ENCODE peak calls at places on chromosomes 12 and 14, in ten cellular contexts. One of them, this sample, is unnamed.

GRCh38 chr14:94615823-94616570 is 3.8 kb downstream of the SERPINA3 start:
- DNase-seq in GM13976: no peak
- DNase-seq in A549: no peak
- DNase-seq in mucosa of descending colon: no peak
- DNase-seq in psoas muscle: no peak
- DNase-seq in astrocyte of the spinal cord: no peak
- DNase-seq in glutamatergic neuron: no peak
- DNase-seq in left ventricle myocardium inferior: no peak
- DNase-seq in esophagus squamous epithelium: no peak
- DNase-seq in tibial nerve: no peak
- DNase-seq in this sample: no peak

GRCh38 chr12:108567974-108568652 is 5.7 kb downstream of the ISCU start:
- DNase-seq in GM13976: no peak
- DNase-seq in A549: no peak
- DNase-seq in mucosa of descending colon: no peak
- DNase-seq in psoas muscle: no peak
- DNase-seq in astrocyte of the spinal cord: peak; percentile 36
- DNase-seq in glutamatergic neuron: no peak
- DNase-seq in left ventricle myocardium inferior: no peak
- DNase-seq in esophagus squamous epithelium: no peak
- DNase-seq in tibial nerve: no peak
- DNase-seq in this sample: no peak

GRCh38 chr12:47316609-47317049 is 236.9 kb upstream of the AMIGO2 start:
- DNase-seq in GM13976: no peak
- DNase-seq in A549: no peak
- DNase-seq in mucosa of descending colon: no peak
- DNase-seq in psoas muscle: no peak
- DNase-seq in astrocyte of the spinal cord: no peak
- DNase-seq in glutamatergic neuron: no peak
- DNase-seq in left ventricle myocardium inferior: no peak
- DNase-seq in esophagus squamous epithelium: no peak
- DNase-seq in tibial nerve: no peak
- DNase-seq in this sample: no peak

GRCh38 chr14:37550511-37550910 is 44.5 kb downstream of the FOXA1 start:
- DNase-seq in GM13976: no peak
- DNase-seq in A549: no peak
- DNase-seq in mucosa of descending colon: no peak
- DNase-seq in psoas muscle: no peak
- DNase-seq in astrocyte of the spinal cord: peak; percentile 80
- DNase-seq in glutamatergic neuron: no peak
- DNase-seq in left ventricle myocardium inferior: no peak
- DNase-seq in esophagus squamous epithelium: no peak
- DNase-seq in tibial nerve: no peak
- DNase-seq in this sample: no peak

GRCh38 chr12:133192847-133193246 is 11.6 kb downstream of the ZNF268 start:
- DNase-seq in GM13976: no peak
- DNase-seq in A549: no peak
- DNase-seq in mucosa of descending colon: no peak
- DNase-seq in psoas muscle: no peak
- DNase-seq in astrocyte of the spinal cord: no peak
- DNase-seq in glutamatergic neuron: no peak
- DNase-seq in left ventricle myocardium inferior: no peak
- DNase-seq in esophagus squamous epithelium: no peak
- DNase-seq in tibial nerve: no peak
- DNase-seq in this sample: no peak

GRCh38 chr14:102828201-102828600 is 51.0 kb downstream of the TRAF3 start:
- DNase-seq in GM13976: no peak
- DNase-seq in A549: no peak
- DNase-seq in mucosa of descending colon: no peak
- DNase-seq in psoas muscle: no peak
- DNase-seq in astrocyte of the spinal cord: no peak
- DNase-seq in glutamatergic neuron: no peak
- DNase-seq in left ventricle myocardium inferior: no peak
- DNase-seq in esophagus squamous epithelium: no peak
- DNase-seq in tibial nerve: no peak
- DNase-seq in this sample: no peak

GRCh38 chr12:9070351-9070750 is 45.4 kb downstream of the A2M start:
- DNase-seq in GM13976: no peak
- DNase-seq in A549: no peak
- DNase-seq in mucosa of descending colon: no peak
- DNase-seq in psoas muscle: no peak
- DNase-seq in astrocyte of the spinal cord: no peak
- DNase-seq in glutamatergic neuron: no peak
- DNase-seq in left ventricle myocardium inferior: no peak
- DNase-seq in esophagus squamous epithelium: no peak
- DNase-seq in tibial nerve: no peak
- DNase-seq in this sample: no peak

GRCh38 chr12:122902854-122903703 is 7.2 kb upstream of the VPS37B start:
- DNase-seq in GM13976: no peak
- DNase-seq in A549: no peak
- DNase-seq in mucosa of descending colon: no peak
- DNase-seq in psoas muscle: no peak
- DNase-seq in astrocyte of the spinal cord: no peak
- DNase-seq in glutamatergic neuron: no peak
- DNase-seq in left ventricle myocardium inferior: no peak
- DNase-seq in esophagus squamous epithelium: no peak
- DNase-seq in tibial nerve: no peak
- DNase-seq in this sample: no peak

GRCh38 chr14:83611906-83612305 is 1918.0 kb upstream of the FLRT2 start:
- DNase-seq in GM13976: no peak
- DNase-seq in A549: no peak
- DNase-seq in mucosa of descending colon: no peak
- DNase-seq in psoas muscle: no peak
- DNase-seq in astrocyte of the spinal cord: no peak
- DNase-seq in glutamatergic neuron: no peak
- DNase-seq in left ventricle myocardium inferior: no peak
- DNase-seq in esophagus squamous epithelium: no peak
- DNase-seq in tibial nerve: no peak
- DNase-seq in this sample: no peak

DNA sequence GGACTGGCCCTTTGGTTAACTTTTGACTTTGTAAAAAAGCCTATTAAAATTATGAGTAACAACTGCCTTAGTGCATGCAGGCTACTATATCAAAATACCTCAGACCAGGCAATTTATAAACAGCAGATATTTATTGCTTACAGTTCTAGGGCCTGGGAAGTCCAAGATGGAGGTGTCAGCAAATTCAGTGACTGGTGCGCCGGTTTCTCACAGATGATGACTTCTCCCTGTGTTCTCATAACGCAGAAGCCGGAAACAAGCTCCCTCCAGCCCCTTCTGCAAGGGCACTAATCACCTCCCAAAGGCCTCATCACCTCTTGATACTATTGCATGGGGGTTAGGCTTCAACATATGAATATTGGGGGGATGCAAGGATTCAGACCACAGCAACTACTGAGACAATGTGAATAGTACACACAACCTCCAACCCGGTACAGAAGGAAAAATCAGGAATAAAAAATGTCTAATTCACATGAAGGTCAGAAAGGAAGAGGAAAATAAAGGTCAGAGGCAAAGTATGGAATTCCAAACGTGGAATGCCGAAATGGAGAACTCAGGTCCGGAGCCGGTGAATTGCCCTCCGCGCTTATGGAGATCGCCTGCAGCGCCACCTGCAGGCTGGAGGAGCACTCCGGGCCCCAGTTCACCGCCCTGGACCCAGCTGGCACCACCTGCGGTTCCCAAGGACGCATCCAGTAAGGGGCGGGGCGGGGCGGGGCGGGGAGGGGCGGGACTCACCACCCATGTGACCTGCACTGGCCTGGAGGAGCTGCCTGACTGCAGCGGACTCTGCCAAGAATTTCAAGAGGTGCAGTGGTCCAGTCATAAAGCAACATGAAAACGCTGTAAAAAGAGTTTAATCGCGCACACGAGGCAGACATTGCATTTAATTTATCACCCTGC is 203.4 kb downstream of the KIF26A start:
- DNase-seq in GM13976: no peak
- DNase-seq in A549: peak; percentile 81
- DNase-seq in mucosa of descending colon: peak; percentile 83
- DNase-seq in psoas muscle: no peak
- DNase-seq in astrocyte of the spinal cord: no peak
- DNase-seq in glutamatergic neuron: peak; percentile 91
- DNase-seq in left ventricle myocardium inferior: no peak
- DNase-seq in esophagus squamous epithelium: no peak
- DNase-seq in tibial nerve: no peak
- DNase-seq in this sample: no peak
- TF ChIP-seq CTCF in GM13976: peak; percentile 6
- TF ChIP-seq CTCF in A549: peak; percentile 48
- TF ChIP-seq CTCF in mucosa of descending colon: peak; percentile 76
- TF ChIP-seq CTCF in psoas muscle: peak; percentile 34
- TF ChIP-seq CTCF in astrocyte of the spinal cord: no peak
- TF ChIP-seq CTCF in glutamatergic neuron: peak; percentile 84
- TF ChIP-seq CTCF in left ventricle myocardium inferior: peak; percentile 58
- TF ChIP-seq CTCF in esophagus squamous epithelium: no peak
- TF ChIP-seq CTCF in tibial nerve: no peak
- TF ChIP-seq CTCF in this sample: no peak

DNA sequence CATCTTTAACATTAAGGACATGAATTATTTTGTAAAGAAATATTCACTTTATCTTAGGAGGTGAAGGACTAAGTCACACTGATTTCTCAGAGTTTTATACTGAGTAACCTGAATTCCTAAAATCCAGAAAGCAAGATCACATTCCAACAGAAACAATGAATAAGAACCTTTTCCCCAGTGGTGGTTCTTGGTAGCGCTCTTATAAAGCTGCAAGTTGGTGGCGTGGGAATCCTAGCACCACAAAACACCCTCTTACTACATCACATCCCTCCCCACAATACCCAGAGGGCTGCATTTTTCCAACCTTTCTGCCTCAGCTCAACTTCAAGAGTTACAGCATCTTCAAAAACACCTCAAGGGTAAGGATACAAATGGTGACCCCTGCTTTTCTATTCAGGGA is 44.0 kb upstream of the SMUG1 start:
- DNase-seq in GM13976: no peak
- DNase-seq in A549: no peak
- DNase-seq in mucosa of descending colon: no peak
- DNase-seq in psoas muscle: no peak
- DNase-seq in astrocyte of the spinal cord: peak; percentile 52
- DNase-seq in glutamatergic neuron: no peak
- DNase-seq in left ventricle myocardium inferior: no peak
- DNase-seq in esophagus squamous epithelium: no peak
- DNase-seq in tibial nerve: no peak
- DNase-seq in this sample: no peak
- TF ChIP-seq CTCF in GM13976: no peak
- TF ChIP-seq CTCF in A549: no peak
- TF ChIP-seq CTCF in mucosa of descending colon: no peak
- TF ChIP-seq CTCF in psoas muscle: no peak
- TF ChIP-seq CTCF in astrocyte of the spinal cord: no peak
- TF ChIP-seq CTCF in glutamatergic neuron: peak; percentile 28
- TF ChIP-seq CTCF in left ventricle myocardium inferior: no peak
- TF ChIP-seq CTCF in esophagus squamous epithelium: no peak
- TF ChIP-seq CTCF in tibial nerve: no peak
- TF ChIP-seq CTCF in this sample: no peak

DNA sequence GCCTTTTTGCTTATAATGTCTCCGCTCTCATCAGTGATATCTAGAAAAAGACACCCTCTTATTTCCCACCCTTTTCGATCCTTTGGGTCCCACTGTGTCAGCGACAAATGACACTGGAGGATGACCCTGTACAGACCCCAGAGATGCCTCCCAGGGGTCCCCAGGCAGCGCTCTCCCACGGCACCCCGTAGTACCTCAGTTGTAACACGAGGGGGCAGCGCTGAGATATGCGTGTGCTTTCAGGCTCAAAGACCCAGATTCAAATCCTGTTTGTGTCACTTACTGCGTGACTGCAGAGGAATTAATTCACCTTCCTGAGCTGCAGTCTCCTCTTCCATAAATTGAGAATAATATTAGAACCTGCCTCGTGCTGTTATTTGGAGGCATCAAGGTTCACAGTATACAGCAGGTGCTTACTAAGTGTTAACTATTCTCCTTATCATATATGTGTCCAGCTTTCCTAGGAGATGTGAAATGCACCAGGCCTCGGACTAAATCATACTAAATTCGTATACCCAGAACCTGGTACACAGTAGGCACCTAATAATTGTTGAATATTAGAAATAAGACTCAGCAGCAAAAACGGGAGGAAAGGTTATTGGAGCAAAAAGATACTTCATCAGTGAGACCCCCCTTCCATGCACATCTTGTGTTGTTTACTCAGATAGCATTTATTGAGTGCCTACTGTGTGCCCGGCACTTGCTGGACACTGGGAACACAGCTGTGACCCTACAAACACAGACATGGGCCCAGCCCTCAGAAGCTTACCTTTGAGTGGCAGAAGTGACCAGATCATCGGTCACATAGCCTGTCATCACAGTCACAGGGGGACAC is 99.9 kb downstream of the PHETA1 start:
- DNase-seq in GM13976: peak; percentile 62
- DNase-seq in A549: no peak
- DNase-seq in mucosa of descending colon: no peak
- DNase-seq in psoas muscle: no peak
- DNase-seq in astrocyte of the spinal cord: no peak
- DNase-seq in glutamatergic neuron: no peak
- DNase-seq in left ventricle myocardium inferior: no peak
- DNase-seq in esophagus squamous epithelium: no peak
- DNase-seq in tibial nerve: no peak
- DNase-seq in this sample: no peak
- TF ChIP-seq CTCF in GM13976: peak; percentile 30
- TF ChIP-seq CTCF in A549: peak; percentile 48
- TF ChIP-seq CTCF in mucosa of descending colon: no peak
- TF ChIP-seq CTCF in psoas muscle: peak; percentile 32
- TF ChIP-seq CTCF in astrocyte of the spinal cord: peak; percentile 53
- TF ChIP-seq CTCF in glutamatergic neuron: peak; percentile 76
- TF ChIP-seq CTCF in left ventricle myocardium inferior: peak; percentile 45
- TF ChIP-seq CTCF in esophagus squamous epithelium: no peak
- TF ChIP-seq CTCF in tibial nerve: no peak
- TF ChIP-seq CTCF in this sample: peak; percentile 48

GRCh38 chr12:19397534-19397933 is 41.8 kb upstream of the AEBP2 start:
- DNase-seq in GM13976: no peak
- DNase-seq in A549: no peak
- DNase-seq in mucosa of descending colon: no peak
- DNase-seq in psoas muscle: no peak
- DNase-seq in astrocyte of the spinal cord: no peak
- DNase-seq in glutamatergic neuron: no peak
- DNase-seq in left ventricle myocardium inferior: no peak
- DNase-seq in esophagus squamous epithelium: no peak
- DNase-seq in tibial nerve: no peak
- DNase-seq in this sample: no peak

GRCh38 chr12:19402211-19402610 is 37.1 kb upstream of the AEBP2 start:
- DNase-seq in GM13976: no peak
- DNase-seq in A549: no peak
- DNase-seq in mucosa of descending colon: no peak
- DNase-seq in psoas muscle: no peak
- DNase-seq in astrocyte of the spinal cord: no peak
- DNase-seq in glutamatergic neuron: no peak
- DNase-seq in left ventricle myocardium inferior: no peak
- DNase-seq in esophagus squamous epithelium: no peak
- DNase-seq in tibial nerve: no peak
- DNase-seq in this sample: no peak

GRCh38 chr12:19404232-19404880 is 34.9 kb upstream of the AEBP2 start:
- DNase-seq in GM13976: no peak
- DNase-seq in A549: no peak
- DNase-seq in mucosa of descending colon: no peak
- DNase-seq in psoas muscle: no peak
- DNase-seq in astrocyte of the spinal cord: no peak
- DNase-seq in glutamatergic neuron: no peak
- DNase-seq in left ventricle myocardium inferior: no peak
- DNase-seq in esophagus squamous epithelium: no peak
- DNase-seq in tibial nerve: no peak
- DNase-seq in this sample: no peak

GRCh38 chr12:19398376-19399363 is 40.6 kb upstream of the AEBP2 start:
- DNase-seq in GM13976: no peak
- DNase-seq in A549: no peak
- DNase-seq in mucosa of descending colon: no peak
- DNase-seq in psoas muscle: no peak
- DNase-seq in astrocyte of the spinal cord: no peak
- DNase-seq in glutamatergic neuron: no peak
- DNase-seq in left ventricle myocardium inferior: no peak
- DNase-seq in esophagus squamous epithelium: no peak
- DNase-seq in tibial nerve: no peak
- DNase-seq in this sample: no peak

GRCh38 chr12:19402743-19403400 is 36.4 kb upstream of the AEBP2 start:
- DNase-seq in GM13976: no peak
- DNase-seq in A549: no peak
- DNase-seq in mucosa of descending colon: no peak
- DNase-seq in psoas muscle: peak; percentile 25
- DNase-seq in astrocyte of the spinal cord: peak; percentile 59
- DNase-seq in glutamatergic neuron: no peak
- DNase-seq in left ventricle myocardium inferior: peak; percentile 40
- DNase-seq in esophagus squamous epithelium: no peak
- DNase-seq in tibial nerve: no peak
- DNase-seq in this sample: no peak
- TF ChIP-seq CTCF in GM13976: no peak
- TF ChIP-seq CTCF in A549: no peak
- TF ChIP-seq CTCF in mucosa of descending colon: no peak
- TF ChIP-seq CTCF in psoas muscle: no peak
- TF ChIP-seq CTCF in astrocyte of the spinal cord: no peak
- TF ChIP-seq CTCF in glutamatergic neuron: no peak
- TF ChIP-seq CTCF in left ventricle myocardium inferior: no peak
- TF ChIP-seq CTCF in esophagus squamous epithelium: no peak
- TF ChIP-seq CTCF in tibial nerve: no peak
- TF ChIP-seq CTCF in this sample: no peak